ENCODE peak calls at places on chromosomes 7 and 10, in ten cellular contexts. N is psoas muscle, P is H9, C is neural progenitor cell, Z is A549, K is pancreas, Y is right cardiac atrium, V is OCI-LY7, I is foreskin keratinocyte, S is prostate gland. R is an unnamed sample.

GRCh38 chr10:66836057-66836456 is 89.8 kb upstream of the LRRTM3 start:
- DNase-seq in N (no peak), P (no peak), C (no peak), Z (peak; percentile 27), K (no peak), Y (no peak), V (no peak), I (peak; percentile 62), S (no peak), R (peak; percentile 14)

GRCh38 chr10:26044123-26044749 is 110.2 kb downstream of the MYO3A start:
- DNase-seq in N (no peak), P (no peak), C (peak; percentile 3), Z (no peak), K (no peak), Y (peak; percentile 42), V (no peak), I (no peak), S (no peak), R (no peak)

GRCh38 chr7:16708980-16709379 is 44.6 kb upstream of the TSPAN13 start:
- DNase-seq in N (peak; percentile 17), P (no peak), C (no peak), Z (peak; percentile 76), K (no peak), Y (no peak), V (no peak), I (no peak), S (no peak), R (peak; percentile 59)

GRCh38 chr7:73799282-73800141 is 29.4 kb upstream of the CLDN3 start:
- DNase-seq in N (no peak), P (peak; percentile 16), C (no peak), Z (peak; percentile 24), K (no peak), Y (no peak), V (no peak), I (no peak), S (no peak), R (no peak)

GRCh38 chr10:93211989-93212388 is 138.3 kb downstream of the CYP26A1 start:
- DNase-seq in N (no peak), P (no peak), C (no peak), Z (no peak), K (no peak), Y (no peak), V (no peak), I (no peak), S (no peak), R (no peak)

GRCh38 chr10:31490858-31491504 is 172.0 kb downstream of the ZEB1 start:
- DNase-seq in N (no peak), P (peak; percentile 29), C (peak; percentile 71), Z (peak; percentile 11), K (no peak), Y (no peak), V (peak; percentile 36), I (peak; percentile 14), S (no peak), R (no peak)

GRCh38 chr7:723541-723940 is 3.0 kb upstream of the DNAAF5 start:
- DNase-seq in N (no peak), P (no peak), C (no peak), Z (no peak), K (no peak), Y (no peak), V (no peak), I (no peak), S (no peak), R (no peak)

GRCh38 chr10:44567471-44567870 is 182.6 kb upstream of the CXCL12 start:
- DNase-seq in N (no peak), P (no peak), C (no peak), Z (no peak), K (no peak), Y (no peak), V (no peak), I (no peak), S (no peak), R (no peak)

GRCh38 chr7:159141159-159141558 is 3.5 kb downstream of the VIPR2 start:
- DNase-seq in N (no peak), P (peak; percentile 25), C (peak; percentile 41), Z (no peak), K (no peak), Y (no peak), V (no peak), I (no peak), S (no peak), R (no peak)

GRCh38 chr10:14328881-14329280 is 1.8 kb downstream of the FRMD4A start:
- DNase-seq in N (no peak), P (no peak), C (no peak), Z (no peak), K (no peak), Y (no peak), V (no peak), I (no peak), S (no peak), R (no peak)
- H3K27ac ChIP-seq in N (no peak overlapping the region), P (no peak overlapping the region), C (no peak overlapping the region), Z (no peak overlapping the region), K (no peak overlapping the region), Y (no peak overlapping the region), V (no peak overlapping the region), I (no peak overlapping the region), S (no peak overlapping the region), R (no peak overlapping the region)

GRCh38 chr10:102752934-102753664 is 9.4 kb downstream of the WBP1L start:
- DNase-seq in N (no peak), P (peak; percentile 49), C (peak; percentile 69), Z (peak; percentile 64), K (no peak), Y (no peak), V (peak; percentile 56), I (no peak), S (no peak), R (no peak)

GRCh38 chr10:102757323-102757722 is 13.6 kb downstream of the WBP1L start:
- DNase-seq in N (no peak), P (no peak), C (no peak), Z (no peak), K (no peak), Y (no peak), V (no peak), I (no peak), S (no peak), R (no peak)

GRCh38 chr10:102752266-102752930 is 8.7 kb downstream of the WBP1L start:
- DNase-seq in N (no peak), P (no peak), C (no peak), Z (no peak), K (no peak), Y (no peak), V (no peak), I (no peak), S (no peak), R (no peak)

GRCh38 chr10:102758226-102758932 is 14.6 kb downstream of the WBP1L start:
- DNase-seq in N (no peak), P (no peak), C (no peak), Z (no peak), K (no peak), Y (no peak), V (no peak), I (no peak), S (no peak), R (no peak)

DNA sequence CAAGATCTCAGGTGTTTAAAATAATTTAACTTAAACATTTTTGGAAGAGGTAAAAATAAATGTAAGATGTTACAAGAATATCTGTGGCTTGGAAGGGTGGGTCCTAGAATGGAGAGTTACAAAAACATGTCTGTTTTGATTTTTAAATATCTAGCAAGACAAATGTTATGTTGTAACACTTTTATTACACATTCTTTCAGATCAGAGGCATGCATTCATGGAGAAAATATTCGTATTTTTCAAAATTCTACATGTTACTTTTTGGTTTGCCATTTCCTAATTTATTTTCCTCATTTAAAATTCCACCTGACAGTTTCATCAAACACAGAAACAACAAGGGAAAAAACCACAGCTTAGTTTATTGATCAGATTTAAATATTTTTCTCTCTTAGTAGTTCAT is 10.0 kb downstream of the WBP1L start:
- DNase-seq in N (no peak), P (no peak), C (no peak), Z (no peak), K (no peak), Y (no peak), V (no peak), I (no peak), S (no peak), R (no peak)
- H3K27ac ChIP-seq in N (peak overlapping the region; percentile 77), P (no peak overlapping the region), C (no peak overlapping the region), Z (no peak overlapping the region), K (peak overlapping the region; percentile 56), Y (no peak overlapping the region), V (no peak overlapping the region), I (peak overlapping the region; percentile 9), S (peak overlapping the region; percentile 63), R (no peak overlapping the region)

GRCh38 chr7:30206466-30206865 is 71.7 kb downstream of the MTURN start:
- DNase-seq in N (no peak), P (no peak), C (peak; percentile 38), Z (peak; percentile 37), K (no peak), Y (no peak), V (no peak), I (peak; percentile 74), S (no peak), R (peak; percentile 61)
- H3K27ac ChIP-seq in N (no peak overlapping the region), P (no peak overlapping the region), C (no peak overlapping the region), Z (no peak overlapping the region), K (no peak overlapping the region), Y (no peak overlapping the region), V (no peak overlapping the region), I (no peak overlapping the region), S (no peak overlapping the region), R (peak overlapping the region; percentile 16)

DNA sequence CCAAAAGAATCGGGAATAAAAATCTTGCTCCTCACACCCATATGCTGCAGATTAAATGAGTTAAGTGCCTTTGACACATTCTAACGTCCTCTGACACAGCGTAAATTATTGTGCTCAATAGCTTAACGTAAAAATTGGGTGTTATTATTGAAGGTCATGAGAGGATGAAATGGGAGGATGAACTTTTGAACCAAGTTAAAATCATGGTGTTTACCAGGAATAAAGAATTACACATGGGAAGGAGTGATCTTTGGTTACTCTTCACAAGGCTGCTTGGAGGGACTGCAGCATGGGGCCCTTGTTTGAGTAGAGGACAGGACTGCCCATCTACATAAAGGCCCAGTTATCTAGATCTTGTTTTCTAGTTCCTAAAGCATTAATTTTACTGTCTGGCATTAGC is 84.9 kb upstream of the PRR15 start:
- DNase-seq in N (no peak), P (no peak), C (no peak), Z (no peak), K (no peak), Y (no peak), V (no peak), I (no peak), S (no peak), R (no peak)
- H3K27ac ChIP-seq in N (no peak overlapping the region), P (no peak overlapping the region), C (no peak overlapping the region), Z (no peak overlapping the region), K (no peak overlapping the region), Y (no peak overlapping the region), V (no peak overlapping the region), I (no peak overlapping the region), S (no peak overlapping the region), R (no peak overlapping the region)

DNA sequence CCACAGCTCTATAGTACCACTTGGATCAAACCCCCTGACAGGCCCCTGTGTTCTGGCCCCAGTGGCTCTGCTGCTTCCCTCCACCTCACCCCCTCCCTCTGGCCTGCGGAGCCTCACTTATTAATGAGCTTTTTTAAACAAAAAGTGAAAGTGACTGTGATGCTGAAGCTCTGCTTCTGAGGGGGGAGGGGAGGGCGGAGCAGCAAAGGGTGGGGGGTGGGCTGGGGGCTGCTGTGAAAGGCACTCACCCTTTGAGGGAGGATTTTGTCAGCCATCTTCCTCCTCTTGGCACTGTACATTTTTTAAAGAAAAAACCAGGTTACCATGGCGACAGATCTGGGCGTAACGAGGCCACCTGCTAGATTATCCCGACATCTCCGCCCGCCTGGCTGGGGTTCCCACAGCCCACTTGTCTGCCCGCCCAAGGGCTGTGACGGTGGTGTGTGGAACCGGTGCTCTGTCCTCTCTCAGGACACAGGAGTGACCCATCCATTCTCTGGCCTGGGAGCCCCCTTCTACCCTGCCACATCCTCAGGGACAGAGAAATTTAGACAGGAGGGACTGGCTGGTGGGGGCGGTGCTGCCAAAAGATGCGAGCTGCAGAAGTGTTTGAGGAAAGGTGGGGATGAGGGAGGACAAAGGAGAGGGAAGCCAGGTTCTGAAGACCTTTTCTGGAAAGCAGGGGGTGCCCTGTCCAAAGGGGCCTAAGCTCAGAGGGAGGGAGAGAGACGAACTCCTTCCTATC is 4.9 kb downstream of the SMARCD3 start:
- DNase-seq in N (no peak), P (no peak), C (peak; percentile 67), Z (no peak), K (no peak), Y (no peak), V (peak; percentile 71), I (no peak), S (no peak), R (no peak)
- H3K27ac ChIP-seq in N (peak overlapping the region; percentile 21), P (no peak overlapping the region), C (no peak overlapping the region), Z (no peak overlapping the region), K (no peak overlapping the region), Y (no peak overlapping the region), V (no peak overlapping the region), I (no peak overlapping the region), S (no peak overlapping the region), R (no peak overlapping the region)

R was measured in epithelial cell of prostate.